ENCODE peak calls at places on chromosomes 2 and 18, in seven cellular contexts. One of them, this sample, is unnamed.

GRCh38 chr2:12861344-12861942 is 144.7 kb downstream of the TRIB2 start:
- DNase-seq in T-helper 9 cell: no peak
- DNase-seq in stimulated activated CD4-positive, alpha-beta T cell treated with anti-CD3 and anti-CD28 coated beads, Interleukin-4, amount 100 ng/mL, for 24 hours: no peak
- DNase-seq in NCI-H2081: no peak
- DNase-seq in anterior cingulate cortex: no peak
- DNase-seq in IMR-90: peak
- DNase-seq in amniotic stem cell: no peak
- DNase-seq in this sample: no peak

GRCh38 chr2:114659895-114660294 is 217.5 kb downstream of the DPP10 start:
- DNase-seq in T-helper 9 cell: no peak
- DNase-seq in stimulated activated CD4-positive, alpha-beta T cell treated with anti-CD3 and anti-CD28 coated beads, Interleukin-4, amount 100 ng/mL, for 24 hours: no peak
- DNase-seq in NCI-H2081: no peak
- DNase-seq in anterior cingulate cortex: no peak
- DNase-seq in IMR-90: no peak
- DNase-seq in amniotic stem cell: no peak
- DNase-seq in this sample: no peak

GRCh38 chr2:169526451-169526850 is 16.9 kb downstream of the KLHL41 start:
- DNase-seq in T-helper 9 cell: no peak
- DNase-seq in stimulated activated CD4-positive, alpha-beta T cell treated with anti-CD3 and anti-CD28 coated beads, Interleukin-4, amount 100 ng/mL, for 24 hours: no peak
- DNase-seq in NCI-H2081: no peak
- DNase-seq in anterior cingulate cortex: no peak
- DNase-seq in IMR-90: peak
- DNase-seq in amniotic stem cell: no peak
- DNase-seq in this sample: no peak

GRCh38 chr2:68434981-68435380 is 32.1 kb downstream of the FBXO48 start:
- DNase-seq in T-helper 9 cell: no peak
- DNase-seq in stimulated activated CD4-positive, alpha-beta T cell treated with anti-CD3 and anti-CD28 coated beads, Interleukin-4, amount 100 ng/mL, for 24 hours: no peak
- DNase-seq in NCI-H2081: no peak
- DNase-seq in anterior cingulate cortex: no peak
- DNase-seq in IMR-90: no peak
- DNase-seq in amniotic stem cell: no peak
- DNase-seq in this sample: no peak

GRCh38 chr2:165793779-165794519 is at the start of gene GALNT3:
- DNase-seq in T-helper 9 cell: peak
- DNase-seq in stimulated activated CD4-positive, alpha-beta T cell treated with anti-CD3 and anti-CD28 coated beads, Interleukin-4, amount 100 ng/mL, for 24 hours: peak
- DNase-seq in NCI-H2081: peak
- DNase-seq in anterior cingulate cortex: no peak
- DNase-seq in IMR-90: no peak
- DNase-seq in amniotic stem cell: no peak
- DNase-seq in this sample: peak

GRCh38 chr2:96396095-96396494 is 60.5 kb downstream of the NCAPH start:
- DNase-seq in T-helper 9 cell: no peak
- DNase-seq in stimulated activated CD4-positive, alpha-beta T cell treated with anti-CD3 and anti-CD28 coated beads, Interleukin-4, amount 100 ng/mL, for 24 hours: no peak
- DNase-seq in NCI-H2081: no peak
- DNase-seq in anterior cingulate cortex: no peak
- DNase-seq in IMR-90: no peak
- DNase-seq in amniotic stem cell: no peak
- DNase-seq in this sample: no peak

GRCh38 chr2:206920310-206920709 is 19.0 kb upstream of the CPO start:
- DNase-seq in T-helper 9 cell: no peak
- DNase-seq in stimulated activated CD4-positive, alpha-beta T cell treated with anti-CD3 and anti-CD28 coated beads, Interleukin-4, amount 100 ng/mL, for 24 hours: no peak
- DNase-seq in NCI-H2081: no peak
- DNase-seq in anterior cingulate cortex: no peak
- DNase-seq in IMR-90: no peak
- DNase-seq in amniotic stem cell: no peak
- DNase-seq in this sample: no peak

GRCh38 chr18:36509646-36510197 is 212.2 kb downstream of the FHOD3 start:
- DNase-seq in T-helper 9 cell: no peak
- DNase-seq in stimulated activated CD4-positive, alpha-beta T cell treated with anti-CD3 and anti-CD28 coated beads, Interleukin-4, amount 100 ng/mL, for 24 hours: no peak
- DNase-seq in NCI-H2081: no peak
- DNase-seq in anterior cingulate cortex: no peak
- DNase-seq in IMR-90: no peak
- DNase-seq in amniotic stem cell: no peak
- DNase-seq in this sample: no peak

GRCh38 chr2:148259674-148260073 is 238.8 kb downstream of the MBD5 start:
- DNase-seq in T-helper 9 cell: no peak
- DNase-seq in stimulated activated CD4-positive, alpha-beta T cell treated with anti-CD3 and anti-CD28 coated beads, Interleukin-4, amount 100 ng/mL, for 24 hours: no peak
- DNase-seq in NCI-H2081: peak
- DNase-seq in anterior cingulate cortex: no peak
- DNase-seq in IMR-90: peak
- DNase-seq in amniotic stem cell: no peak
- DNase-seq in this sample: no peak

GRCh38 chr2:197838589-197838988 is 34.2 kb downstream of the PLCL1 start:
- DNase-seq in T-helper 9 cell: no peak
- DNase-seq in stimulated activated CD4-positive, alpha-beta T cell treated with anti-CD3 and anti-CD28 coated beads, Interleukin-4, amount 100 ng/mL, for 24 hours: no peak
- DNase-seq in NCI-H2081: no peak
- DNase-seq in anterior cingulate cortex: no peak
- DNase-seq in IMR-90: no peak
- DNase-seq in amniotic stem cell: no peak
- DNase-seq in this sample: no peak

GRCh38 chr2:159229476-159230144 is 56.9 kb downstream of the WDSUB1 start:
- DNase-seq in T-helper 9 cell: no peak
- DNase-seq in stimulated activated CD4-positive, alpha-beta T cell treated with anti-CD3 and anti-CD28 coated beads, Interleukin-4, amount 100 ng/mL, for 24 hours: no peak
- DNase-seq in NCI-H2081: no peak
- DNase-seq in anterior cingulate cortex: no peak
- DNase-seq in IMR-90: no peak
- DNase-seq in amniotic stem cell: no peak
- DNase-seq in this sample: no peak

This sample was measured in HuH-7.5.